ENCODE peak calls at places on chromosomes 7 and 10, in four cellular contexts. X is right cardiac atrium, B is heart right ventricle, D is A673. A is an unnamed sample.

GRCh38 chr7:149670288-149670687 is 103.1 kb downstream of the ZNF467 start:
- DNase-seq in X (peak; percentile 61), B (peak; percentile 61), D (peak; percentile 71), A (no peak)

GRCh38 chr10:62266147-62266546 is 2.5 kb downstream of the RTKN2 start:
- DNase-seq in X (no peak), B (no peak), D (no peak), A (no peak)

GRCh38 chr10:71651428-71651827 is 68.2 kb downstream of the C10orf105 start:
- DNase-seq in X (no peak), B (no peak), D (no peak), A (no peak)

GRCh38 chr7:44695756-44696155 is 52.9 kb upstream of the ZMIZ2 start:
- DNase-seq in X (no peak), B (no peak), D (no peak), A (no peak)

GRCh38 chr7:142807855-142808460 is 37.2 kb downstream of the PRSS2 start:
- DNase-seq in X (no peak), B (no peak), D (no peak), A (no peak)

GRCh38 chr10:5951167-5951711 is 26.1 kb downstream of the IL15RA start:
- DNase-seq in X (peak; percentile 80), B (no peak), D (peak; percentile 33), A (peak; percentile 49)

GRCh38 chr7:82036146-82036886 is 266.5 kb upstream of the HGF start:
- DNase-seq in X (no peak), B (no peak), D (peak; percentile 59), A (no peak)

GRCh38 chr7:134355925-134356324 is 39.2 kb upstream of the SLC35B4 start:
- DNase-seq in X (peak; percentile 66), B (peak; percentile 9), D (no peak), A (no peak)

GRCh38 chr7:76509931-76510877 is at the start of gene UPK3B:
- DNase-seq in X (no peak), B (no peak), D (no peak), A (peak; percentile 84)

GRCh38 chr7:130894146-130895005 is 160.4 kb upstream of the KLF14 start:
- DNase-seq in X (peak; percentile 76), B (peak; percentile 78), D (peak; percentile 26), A (no peak)

GRCh38 chr7:134660242-134660785 is 13.7 kb downstream of the BPGM start:
- DNase-seq in X (no peak), B (no peak), D (no peak), A (no peak)

GRCh38 chr10:114336823-114337509 is 67.3 kb downstream of the AFAP1L2 start:
- DNase-seq in X (peak; percentile 15), B (no peak), D (no peak), A (no peak)

GRCh38 chr10:68561804-68562649 is 1.9 kb downstream of the TET1 start:
- DNase-seq in X (peak; percentile 47), B (no peak), D (peak; percentile 49), A (no peak)

GRCh38 chr10:55330485-55330884 is 529.5 kb upstream of the PCDH15 start:
- DNase-seq in X (no peak), B (no peak), D (no peak), A (no peak)

GRCh38 chr10:125213541-125214282 is 53.3 kb upstream of the CTBP2 start:
- DNase-seq in X (no peak), B (no peak), D (no peak), A (no peak)

GRCh38 chr7:105596866-105597265 is 15.6 kb upstream of the EFCAB10 start:
- DNase-seq in X (no peak), B (no peak), D (no peak), A (no peak)

GRCh38 chr7:40546616-40547501 is 412.1 kb downstream of the SUGCT start:
- DNase-seq in X (no peak), B (no peak), D (no peak), A (no peak)

GRCh38 chr10:35172574-35172973 is 45.9 kb downstream of the CREM start:
- DNase-seq in X (peak; percentile 61), B (no peak), D (peak; percentile 87), A (no peak)

GRCh38 chr10:45257615-45258014 is 57.8 kb downstream of the OR13A1 start:
- DNase-seq in X (no peak), B (no peak), D (no peak), A (no peak)

DNA sequence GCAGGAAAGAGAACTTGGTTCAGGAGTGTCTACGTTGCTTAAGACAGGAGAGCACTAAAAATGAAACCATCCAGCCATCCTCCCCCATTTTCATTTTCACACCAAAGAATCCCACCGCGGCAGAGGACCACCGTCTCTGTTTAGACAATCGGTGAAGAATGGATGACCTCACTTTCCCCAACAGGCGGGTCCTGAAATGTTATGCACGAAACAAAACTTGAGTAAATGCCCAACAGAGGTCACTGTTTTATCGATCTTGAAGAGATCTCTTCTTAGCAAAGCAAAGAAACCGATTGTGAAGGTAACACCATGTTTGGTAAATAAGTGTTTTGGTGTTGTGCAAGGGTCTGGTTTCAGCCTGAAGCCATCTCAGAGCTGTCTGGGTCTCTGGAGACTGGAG is 1.4 kb upstream of the IL6 start:
- DNase-seq in X (no peak), B (no peak), D (peak; percentile 53), A (peak; percentile 16)
- H3K4me3 ChIP-seq in X (no peak overlapping the region), B (no peak overlapping the region), D (no peak overlapping the region), A (no peak overlapping the region)

GRCh38 chr10:19658131-19658530 is 158.1 kb upstream of the PLXDC2 start:
- DNase-seq in X (no peak), B (no peak), D (no peak), A (no peak)
- H3K4me1 ChIP-seq in X (no peaks in the 10 kb centered on the region), B (no peaks in the 10 kb centered on the region), D (no peaks in the 10 kb centered on the region), A (no peaks in the 10 kb centered on the region)

GRCh38 chr10:3778708-3779108 is 6.3 kb downstream of the KLF6 start:
- DNase-seq in X (no peak), B (no peak), D (no peak), A (no peak)
- H3K4me3 ChIP-seq in X (no peak overlapping the region), B (no peak overlapping the region), D (no peak overlapping the region), A (no peak overlapping the region)

DNA sequence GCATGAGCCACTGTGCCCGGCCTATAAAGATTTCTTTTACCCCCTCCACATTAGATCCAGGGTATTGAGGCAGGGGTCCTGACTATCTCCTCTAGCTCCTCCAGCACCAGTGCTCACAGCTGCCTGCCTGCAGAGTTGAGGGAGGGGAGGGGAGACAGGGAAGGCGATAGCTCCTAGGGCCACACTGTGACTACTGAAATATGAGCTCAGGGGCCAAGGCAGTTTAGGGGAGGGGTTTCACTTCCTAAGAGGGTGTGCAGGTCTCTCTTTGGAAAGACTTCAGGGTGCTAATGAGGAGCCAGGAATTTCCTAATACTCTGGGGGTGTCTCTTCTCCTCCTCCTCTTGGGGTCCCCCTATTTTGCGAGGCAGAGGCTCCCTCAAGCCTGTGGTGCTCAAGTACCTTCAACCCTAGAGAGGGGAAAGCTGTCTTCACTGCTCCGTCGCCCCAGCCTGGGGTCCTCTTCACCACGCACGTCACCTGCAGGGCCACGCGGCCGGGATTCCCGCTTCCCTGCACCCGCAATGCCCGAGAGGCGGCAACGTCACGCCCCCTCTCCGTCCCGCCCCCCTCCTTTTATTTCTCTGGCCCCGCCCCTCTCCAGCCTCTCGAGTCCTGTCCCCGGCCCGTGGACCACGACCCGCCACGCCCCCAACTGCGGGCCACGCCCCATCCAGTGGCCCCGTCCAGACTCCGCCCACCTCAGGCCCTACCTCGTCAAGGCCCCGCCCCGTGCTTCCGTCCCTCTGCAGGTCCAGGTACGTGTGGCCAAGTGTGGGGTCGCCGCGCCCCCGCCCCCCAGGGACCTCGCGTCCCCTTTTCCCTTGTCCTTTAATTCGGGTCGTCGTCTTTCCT is 69.5 kb upstream of the BAIAP2L1 start:
- DNase-seq in X (peak; percentile 68), B (no peak), D (peak; percentile 10), A (peak; percentile 68)
- H3K4me1 ChIP-seq in X (no peaks in the 10 kb centered on the region), B (no peaks in the 10 kb centered on the region), D (no peaks in the 10 kb centered on the region), A (no peaks in the 10 kb centered on the region)

GRCh38 chr10:86413046-86413728 is 46.6 kb upstream of the GRID1 start:
- DNase-seq in X (no peak), B (no peak), D (no peak), A (no peak)
- H3K4me3 ChIP-seq in X (no peak overlapping the region), B (no peak overlapping the region), D (no peak overlapping the region), A (no peak overlapping the region)

DNA sequence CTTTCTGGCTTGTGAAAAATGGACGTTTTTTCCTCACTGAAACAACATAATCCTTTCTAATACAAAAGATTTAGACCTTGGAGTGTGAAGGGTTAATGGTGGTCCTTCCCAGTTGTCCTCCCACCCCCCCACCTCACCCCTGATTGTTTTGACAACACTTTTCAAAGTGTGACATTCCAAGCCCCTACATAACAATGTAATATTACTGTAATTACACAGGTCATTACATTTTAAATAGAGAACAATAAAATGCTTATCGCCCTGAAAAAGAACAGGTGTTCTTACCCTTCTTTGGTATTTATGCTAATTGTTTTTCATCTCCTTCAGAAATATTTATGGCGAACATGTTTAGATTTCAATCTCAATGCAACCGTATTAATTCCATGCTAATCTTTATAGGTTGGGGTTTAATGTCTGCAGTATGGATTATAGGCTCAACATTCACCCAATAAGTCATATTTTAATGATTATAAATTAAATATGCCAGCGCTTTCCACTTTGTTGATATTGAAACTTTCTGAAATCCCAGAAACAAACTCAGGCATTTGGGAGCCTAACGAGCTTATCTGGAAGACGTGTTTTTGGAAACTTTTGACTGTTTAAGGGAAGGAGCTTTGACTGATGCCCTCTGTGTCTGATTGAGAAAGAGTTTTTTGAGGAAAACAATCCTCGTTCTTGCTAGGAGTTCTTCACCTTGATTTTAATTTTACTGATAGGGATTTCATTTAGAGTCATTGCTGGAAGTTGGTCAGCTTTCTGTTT is 5.1 kb downstream of the TCF7L2 start:
- DNase-seq in X (no peak), B (no peak), D (no peak), A (no peak)
- H3K4me1 ChIP-seq in X (peaks cover 5% of the 10 kb centered on the region), B (peaks cover 9% of the 10 kb centered on the region), D (peaks cover 75% of the 10 kb centered on the region), A (peaks cover 64% of the 10 kb centered on the region)

GRCh38 chr10:96588060-96588554 is 1.3 kb upstream of the TM9SF3 start:
- DNase-seq in X (no peak), B (no peak), D (no peak), A (no peak)
- H3K4me3 ChIP-seq in X (peak overlapping the region; percentile 94), B (no peak overlapping the region), D (peak overlapping the region; percentile 79), A (peak overlapping the region; percentile 95)

GRCh38 chr10:49292565-49293207 is 6.3 kb upstream of the C10orf71 start:
- DNase-seq in X (no peak), B (no peak), D (no peak), A (no peak)
- H3K4me1 ChIP-seq in X (peaks cover 11% of the 10 kb centered on the region), B (no peaks in the 10 kb centered on the region), D (no peaks in the 10 kb centered on the region), A (no peaks in the 10 kb centered on the region)

GRCh38 chr10:100653238-100653956 is 92.0 kb upstream of the PAX2 start:
- DNase-seq in X (no peak), B (no peak), D (no peak), A (no peak)
- H3K4me3 ChIP-seq in X (peak overlapping the region; percentile 52), B (no peak overlapping the region), D (peak overlapping the region; percentile 47), A (peak overlapping the region; percentile 29)

DNA sequence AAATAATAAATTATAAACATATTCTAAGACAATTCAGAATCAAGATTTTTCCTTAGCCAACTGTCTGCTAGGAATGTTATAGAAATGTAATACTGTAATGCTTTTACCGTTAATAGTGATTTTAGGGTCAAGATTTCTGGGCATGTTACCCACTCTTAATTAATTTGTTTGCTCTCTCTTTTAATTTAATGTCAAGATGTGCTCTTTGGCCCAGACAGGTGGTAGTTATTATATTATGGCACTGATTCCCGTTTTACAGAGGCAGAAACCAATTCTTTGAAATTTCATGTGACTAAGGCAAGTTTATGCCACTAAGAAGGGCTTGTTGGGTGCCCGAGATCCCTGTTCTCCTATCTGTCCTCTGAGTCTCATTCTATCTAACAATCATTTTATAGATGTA is 959 bp upstream of the FAM107B start:
- DNase-seq in X (no peak), B (no peak), D (no peak), A (no peak)
- H3K4me1 ChIP-seq in X (peaks cover 2% of the 10 kb centered on the region), B (no peaks in the 10 kb centered on the region), D (no peaks in the 10 kb centered on the region), A (peaks cover 17% of the 10 kb centered on the region)